ENCODE peak calls at places on chromosomes 4 and X, in six cellular contexts. C is hepatocyte, B is tibial artery, R is thyroid gland, X is retinal pigment epithelial cell, T is nephron progenitor cell. P is an unnamed sample.
A peak's percentile ranks its signal among the peaks of the same experiment; 100 is the strongest.

GRCh38 chrX:133985164-133986007 is at the start of gene GPC3:
- DNase-seq in C (peak; percentile 71), B (no peak), R (peak; percentile 25), X (no peak), T (peak; percentile 80), P (peak; percentile 72)

GRCh38 chrX:73262991-73263390 is 48.3 kb upstream of the NAP1L2 start:
- DNase-seq in C (no peak), B (no peak), R (no peak), X (no peak), T (no peak), P (no peak)

GRCh38 chrX:111100191-111100590 is 4.2 kb downstream of the PAK3 start:
- DNase-seq in C (peak; percentile 57), B (no peak), R (peak; percentile 3), X (no peak), T (peak; percentile 46), P (peak; percentile 29)

GRCh38 chr4:96193061-96193460 is 353.2 kb downstream of the PDHA2 start:
- DNase-seq in C (peak; percentile 6), B (no peak), R (no peak), X (no peak), T (no peak), P (no peak)

GRCh38 chr4:141962486-141962885 is 326.1 kb downstream of the IL15 start:
- DNase-seq in C (no peak), B (no peak), R (no peak), X (no peak), T (no peak), P (no peak)

GRCh38 chrX:120306640-120307039 is 4.6 kb downstream of the TMEM255A start:
- DNase-seq in C (no peak), B (no peak), R (no peak), X (no peak), T (no peak), P (no peak)

GRCh38 chr4:100981447-100982204 is 365.7 kb downstream of the PPP3CA start:
- DNase-seq in C (peak; percentile 5), B (no peak), R (no peak), X (no peak), T (no peak), P (no peak)

GRCh38 chr4:114921790-114922581 is 191.4 kb downstream of the NDST4 start:
- DNase-seq in C (no peak), B (no peak), R (no peak), X (no peak), T (no peak), P (peak; percentile 21)

GRCh38 chr4:10974371-10974770 is 289.8 kb upstream of the CLNK start:
- DNase-seq in C (no peak), B (no peak), R (no peak), X (no peak), T (no peak), P (no peak)

GRCh38 chr4:10979032-10979431 is 294.5 kb upstream of the CLNK start:
- DNase-seq in C (no peak), B (no peak), R (no peak), X (no peak), T (no peak), P (no peak)

GRCh38 chr4:10982305-10982704 is 297.7 kb upstream of the CLNK start:
- DNase-seq in C (no peak), B (no peak), R (no peak), X (no peak), T (no peak), P (no peak)

GRCh38 chr4:10981611-10982010 is 297.0 kb upstream of the CLNK start:
- DNase-seq in C (no peak), B (no peak), R (no peak), X (no peak), T (no peak), P (no peak)

GRCh38 chr4:10977534-10977933 is 293.0 kb upstream of the CLNK start:
- DNase-seq in C (no peak), B (no peak), R (no peak), X (no peak), T (no peak), P (no peak)
- TF ChIP-seq CTCF in C (no peak), B (no peak), R (no peak), X (no peak), T (no peak), P (no peak)

GRCh38 chr4:121324331-121324730 is 56.5 kb downstream of the QRFPR start:
- DNase-seq in C (no peak), B (no peak), R (no peak), X (no peak), T (no peak), P (no peak)
- TF ChIP-seq CTCF in C (no peak), B (no peak), R (no peak), X (peak; percentile 10), T (no peak), P (peak; percentile 36)

DNA sequence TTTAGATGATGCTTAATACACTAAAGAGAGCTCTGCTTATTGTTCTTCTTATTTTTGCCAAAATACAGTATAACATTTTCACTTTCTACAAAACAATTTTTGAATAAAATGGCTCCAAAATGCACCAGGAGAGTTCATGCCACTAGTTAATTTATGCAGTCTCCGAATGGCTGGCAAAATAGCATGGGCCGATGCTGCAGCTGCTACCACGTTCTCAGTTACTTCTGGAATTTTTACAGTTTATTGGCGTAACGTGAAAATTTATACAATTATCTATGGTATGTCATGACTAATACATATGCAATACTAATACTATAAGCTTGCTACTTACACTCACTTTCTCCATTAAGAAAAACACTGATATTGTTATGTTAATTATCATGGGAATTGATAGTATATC is 16.5 kb downstream of the KLHL13 start:
- DNase-seq in C (no peak), B (no peak), R (no peak), X (no peak), T (no peak), P (no peak)
- TF ChIP-seq CTCF in C (no peak), B (no peak), R (no peak), X (no peak), T (no peak), P (no peak)

GRCh38 chr4:60590116-60590515 is 610.0 kb upstream of the ADGRL3 start:
- DNase-seq in C (no peak), B (no peak), R (no peak), X (no peak), T (no peak), P (no peak)
- TF ChIP-seq CTCF in C (no peak), B (no peak), R (no peak), X (no peak), T (no peak), P (no peak)

P was measured in glutamatergic neuron.